ENCODE peak calls at places on chromosomes 12 and 14, in eight cellular contexts. One of them, this sample, is unnamed.

GRCh38 chr12:9617124-9617523 is 9.4 kb upstream of the KLRB1 start:
- DNase-seq in head of caudate nucleus: no peak
- DNase-seq in omental fat pad: no peak
- DNase-seq in activated naive CD4-positive, alpha-beta T cell: no peak
- DNase-seq in GM23338: no peak
- DNase-seq in activated T-helper 2 cell treated with anti-CD3 and anti-CD28 coated beads, Interferon-gamma antibody, Interleukin-2, Interleukin-4, amounts not matched to agents 10 μg/mL and 5 μg/mL and 100 μg/mL, durations not matched to agents 14 hours and 24 hours and 36 hours: no peak
- DNase-seq in CMK: no peak
- DNase-seq in NCI-H345: no peak
- DNase-seq in this sample: no peak

GRCh38 chr14:99381688-99382060 is 99.0 kb downstream of the SETD3 start:
- DNase-seq in activated T-helper 2 cell treated with anti-CD3 and anti-CD28 coated beads, Interferon-gamma antibody, Interleukin-2, Interleukin-4, amounts not matched to agents 10 μg/mL and 5 μg/mL and 100 μg/mL, durations not matched to agents 14 hours and 24 hours and 36 hours: no peak
- DNase-seq in GM23338: no peak
- DNase-seq in head of caudate nucleus: no peak
- DNase-seq in CMK: no peak
- DNase-seq in NCI-H345: no peak
- DNase-seq in activated naive CD4-positive, alpha-beta T cell: no peak
- DNase-seq in omental fat pad: no peak
- DNase-seq in this sample: no peak

GRCh38 chr12:96454396-96454795 is 35.0 kb upstream of the CFAP54 start:
- DNase-seq in omental fat pad: no peak
- DNase-seq in activated T-helper 2 cell treated with anti-CD3 and anti-CD28 coated beads, Interferon-gamma antibody, Interleukin-2, Interleukin-4, amounts not matched to agents 10 μg/mL and 5 μg/mL and 100 μg/mL, durations not matched to agents 14 hours and 24 hours and 36 hours: no peak
- DNase-seq in CMK: no peak
- DNase-seq in GM23338: no peak
- DNase-seq in head of caudate nucleus: no peak
- DNase-seq in activated naive CD4-positive, alpha-beta T cell: no peak
- DNase-seq in NCI-H345: no peak
- DNase-seq in this sample: no peak

GRCh38 chr14:105845725-105846309 is 319.4 kb downstream of the TMEM121 start:
- DNase-seq in GM23338: no peak
- DNase-seq in activated naive CD4-positive, alpha-beta T cell: no peak
- DNase-seq in CMK: no peak
- DNase-seq in activated T-helper 2 cell treated with anti-CD3 and anti-CD28 coated beads, Interferon-gamma antibody, Interleukin-2, Interleukin-4, amounts not matched to agents 10 μg/mL and 5 μg/mL and 100 μg/mL, durations not matched to agents 14 hours and 24 hours and 36 hours: no peak
- DNase-seq in omental fat pad: no peak
- DNase-seq in NCI-H345: no peak
- DNase-seq in head of caudate nucleus: peak; percentile 9
- DNase-seq in this sample: no peak

GRCh38 chr14:89198544-89199329 is 218.3 kb downstream of the FOXN3 start:
- DNase-seq in GM23338: no peak
- DNase-seq in head of caudate nucleus: no peak
- DNase-seq in activated T-helper 2 cell treated with anti-CD3 and anti-CD28 coated beads, Interferon-gamma antibody, Interleukin-2, Interleukin-4, amounts not matched to agents 10 μg/mL and 5 μg/mL and 100 μg/mL, durations not matched to agents 14 hours and 24 hours and 36 hours: no peak
- DNase-seq in activated naive CD4-positive, alpha-beta T cell: no peak
- DNase-seq in CMK: no peak
- DNase-seq in NCI-H345: no peak
- DNase-seq in omental fat pad: no peak
- DNase-seq in this sample: peak; percentile 32

GRCh38 chr12:27236498-27236897 is 7.6 kb upstream of the STK38L start:
- DNase-seq in activated naive CD4-positive, alpha-beta T cell: no peak
- DNase-seq in CMK: no peak
- DNase-seq in activated T-helper 2 cell treated with anti-CD3 and anti-CD28 coated beads, Interferon-gamma antibody, Interleukin-2, Interleukin-4, amounts not matched to agents 10 μg/mL and 5 μg/mL and 100 μg/mL, durations not matched to agents 14 hours and 24 hours and 36 hours: no peak
- DNase-seq in omental fat pad: no peak
- DNase-seq in NCI-H345: no peak
- DNase-seq in GM23338: no peak
- DNase-seq in head of caudate nucleus: no peak
- DNase-seq in this sample: no peak

GRCh38 chr12:13176257-13176656 is 20.3 kb upstream of the EMP1 start:
- DNase-seq in omental fat pad: no peak
- DNase-seq in activated T-helper 2 cell treated with anti-CD3 and anti-CD28 coated beads, Interferon-gamma antibody, Interleukin-2, Interleukin-4, amounts not matched to agents 10 μg/mL and 5 μg/mL and 100 μg/mL, durations not matched to agents 14 hours and 24 hours and 36 hours: no peak
- DNase-seq in GM23338: no peak
- DNase-seq in activated naive CD4-positive, alpha-beta T cell: no peak
- DNase-seq in head of caudate nucleus: no peak
- DNase-seq in CMK: no peak
- DNase-seq in NCI-H345: no peak
- DNase-seq in this sample: no peak

GRCh38 chr12:45324391-45324790 is 108.5 kb downstream of the ANO6 start:
- DNase-seq in omental fat pad: no peak
- DNase-seq in NCI-H345: no peak
- DNase-seq in GM23338: no peak
- DNase-seq in activated T-helper 2 cell treated with anti-CD3 and anti-CD28 coated beads, Interferon-gamma antibody, Interleukin-2, Interleukin-4, amounts not matched to agents 10 μg/mL and 5 μg/mL and 100 μg/mL, durations not matched to agents 14 hours and 24 hours and 36 hours: no peak
- DNase-seq in head of caudate nucleus: no peak
- DNase-seq in activated naive CD4-positive, alpha-beta T cell: no peak
- DNase-seq in CMK: no peak
- DNase-seq in this sample: no peak

GRCh38 chr12:113887906-113888305 is 78.2 kb downstream of the RBM19 start:
- DNase-seq in head of caudate nucleus: no peak
- DNase-seq in CMK: no peak
- DNase-seq in activated naive CD4-positive, alpha-beta T cell: no peak
- DNase-seq in NCI-H345: no peak
- DNase-seq in omental fat pad: no peak
- DNase-seq in activated T-helper 2 cell treated with anti-CD3 and anti-CD28 coated beads, Interferon-gamma antibody, Interleukin-2, Interleukin-4, amounts not matched to agents 10 μg/mL and 5 μg/mL and 100 μg/mL, durations not matched to agents 14 hours and 24 hours and 36 hours: no peak
- DNase-seq in GM23338: no peak
- DNase-seq in this sample: no peak

GRCh38 chr12:11695321-11695720 is 45.8 kb downstream of the ETV6 start:
- DNase-seq in CMK: no peak
- DNase-seq in NCI-H345: no peak
- DNase-seq in activated naive CD4-positive, alpha-beta T cell: no peak
- DNase-seq in head of caudate nucleus: no peak
- DNase-seq in activated T-helper 2 cell treated with anti-CD3 and anti-CD28 coated beads, Interferon-gamma antibody, Interleukin-2, Interleukin-4, amounts not matched to agents 10 μg/mL and 5 μg/mL and 100 μg/mL, durations not matched to agents 14 hours and 24 hours and 36 hours: no peak
- DNase-seq in omental fat pad: no peak
- DNase-seq in GM23338: no peak
- DNase-seq in this sample: no peak

GRCh38 chr14:95482967-95483842 is 33.2 kb downstream of the SYNE3 start:
- DNase-seq in NCI-H345: no peak
- DNase-seq in CMK: no peak
- DNase-seq in activated T-helper 2 cell treated with anti-CD3 and anti-CD28 coated beads, Interferon-gamma antibody, Interleukin-2, Interleukin-4, amounts not matched to agents 10 μg/mL and 5 μg/mL and 100 μg/mL, durations not matched to agents 14 hours and 24 hours and 36 hours: no peak
- DNase-seq in head of caudate nucleus: no peak
- DNase-seq in omental fat pad: peak; percentile 67
- DNase-seq in GM23338: no peak
- DNase-seq in activated naive CD4-positive, alpha-beta T cell: no peak
- DNase-seq in this sample: peak; percentile 87

GRCh38 chr12:110661337-110661972 is 27.5 kb downstream of the HVCN1 start:
- DNase-seq in NCI-H345: no peak
- DNase-seq in activated naive CD4-positive, alpha-beta T cell: no peak
- DNase-seq in omental fat pad: no peak
- DNase-seq in GM23338: no peak
- DNase-seq in activated T-helper 2 cell treated with anti-CD3 and anti-CD28 coated beads, Interferon-gamma antibody, Interleukin-2, Interleukin-4, amounts not matched to agents 10 μg/mL and 5 μg/mL and 100 μg/mL, durations not matched to agents 14 hours and 24 hours and 36 hours: peak; percentile 31
- DNase-seq in CMK: no peak
- DNase-seq in head of caudate nucleus: no peak
- DNase-seq in this sample: peak; percentile 28

GRCh38 chr12:117486840-117487659 is 125.6 kb upstream of the NOS1 start:
- DNase-seq in head of caudate nucleus: no peak
- DNase-seq in NCI-H345: no peak
- DNase-seq in activated T-helper 2 cell treated with anti-CD3 and anti-CD28 coated beads, Interferon-gamma antibody, Interleukin-2, Interleukin-4, amounts not matched to agents 10 μg/mL and 5 μg/mL and 100 μg/mL, durations not matched to agents 14 hours and 24 hours and 36 hours: no peak
- DNase-seq in omental fat pad: no peak
- DNase-seq in CMK: no peak
- DNase-seq in GM23338: no peak
- DNase-seq in activated naive CD4-positive, alpha-beta T cell: no peak
- DNase-seq in this sample: peak; percentile 83

GRCh38 chr14:22502551-22502950 is 86.5 kb downstream of the DAD1 start:
- DNase-seq in GM23338: no peak
- DNase-seq in CMK: no peak
- DNase-seq in head of caudate nucleus: no peak
- DNase-seq in activated naive CD4-positive, alpha-beta T cell: no peak
- DNase-seq in activated T-helper 2 cell treated with anti-CD3 and anti-CD28 coated beads, Interferon-gamma antibody, Interleukin-2, Interleukin-4, amounts not matched to agents 10 μg/mL and 5 μg/mL and 100 μg/mL, durations not matched to agents 14 hours and 24 hours and 36 hours: no peak
- DNase-seq in omental fat pad: no peak
- DNase-seq in NCI-H345: no peak
- DNase-seq in this sample: no peak

GRCh38 chr12:32312049-32312670 is 87.2 kb upstream of the FGD4 start:
- DNase-seq in activated naive CD4-positive, alpha-beta T cell: no peak
- DNase-seq in activated T-helper 2 cell treated with anti-CD3 and anti-CD28 coated beads, Interferon-gamma antibody, Interleukin-2, Interleukin-4, amounts not matched to agents 10 μg/mL and 5 μg/mL and 100 μg/mL, durations not matched to agents 14 hours and 24 hours and 36 hours: no peak
- DNase-seq in NCI-H345: peak; percentile 69
- DNase-seq in head of caudate nucleus: no peak
- DNase-seq in omental fat pad: no peak
- DNase-seq in CMK: peak; percentile 4
- DNase-seq in GM23338: peak; percentile 80
- DNase-seq in this sample: no peak

GRCh38 chr12:90027889-90028570 is 319.4 kb upstream of the ATP2B1 start:
- DNase-seq in GM23338: no peak
- DNase-seq in head of caudate nucleus: no peak
- DNase-seq in activated T-helper 2 cell treated with anti-CD3 and anti-CD28 coated beads, Interferon-gamma antibody, Interleukin-2, Interleukin-4, amounts not matched to agents 10 μg/mL and 5 μg/mL and 100 μg/mL, durations not matched to agents 14 hours and 24 hours and 36 hours: no peak
- DNase-seq in activated naive CD4-positive, alpha-beta T cell: no peak
- DNase-seq in CMK: no peak
- DNase-seq in NCI-H345: no peak
- DNase-seq in omental fat pad: no peak
- DNase-seq in this sample: no peak

GRCh38 chr12:103590271-103590670 is 3.2 kb downstream of the STAB2 start:
- DNase-seq in head of caudate nucleus: no peak
- DNase-seq in CMK: no peak
- DNase-seq in GM23338: no peak
- DNase-seq in NCI-H345: no peak
- DNase-seq in activated naive CD4-positive, alpha-beta T cell: no peak
- DNase-seq in omental fat pad: no peak
- DNase-seq in activated T-helper 2 cell treated with anti-CD3 and anti-CD28 coated beads, Interferon-gamma antibody, Interleukin-2, Interleukin-4, amounts not matched to agents 10 μg/mL and 5 μg/mL and 100 μg/mL, durations not matched to agents 14 hours and 24 hours and 36 hours: no peak
- DNase-seq in this sample: no peak

GRCh38 chr14:70759398-70759797 is 49.9 kb downstream of the MAP3K9 start:
- DNase-seq in activated naive CD4-positive, alpha-beta T cell: no peak
- DNase-seq in GM23338: no peak
- DNase-seq in activated T-helper 2 cell treated with anti-CD3 and anti-CD28 coated beads, Interferon-gamma antibody, Interleukin-2, Interleukin-4, amounts not matched to agents 10 μg/mL and 5 μg/mL and 100 μg/mL, durations not matched to agents 14 hours and 24 hours and 36 hours: no peak
- DNase-seq in omental fat pad: no peak
- DNase-seq in CMK: no peak
- DNase-seq in head of caudate nucleus: no peak
- DNase-seq in NCI-H345: no peak
- DNase-seq in this sample: no peak

GRCh38 chr12:65327207-65328076 is 49.0 kb downstream of the MSRB3 start:
- DNase-seq in head of caudate nucleus: no peak
- DNase-seq in GM23338: no peak
- DNase-seq in CMK: no peak
- DNase-seq in NCI-H345: no peak
- DNase-seq in activated naive CD4-positive, alpha-beta T cell: no peak
- DNase-seq in activated T-helper 2 cell treated with anti-CD3 and anti-CD28 coated beads, Interferon-gamma antibody, Interleukin-2, Interleukin-4, amounts not matched to agents 10 μg/mL and 5 μg/mL and 100 μg/mL, durations not matched to agents 14 hours and 24 hours and 36 hours: no peak
- DNase-seq in omental fat pad: no peak
- DNase-seq in this sample: no peak

GRCh38 chr12:52836042-52836466 is 1.9 kb upstream of the KRT79 start:
- DNase-seq in GM23338: no peak
- DNase-seq in omental fat pad: no peak
- DNase-seq in CMK: no peak
- DNase-seq in head of caudate nucleus: no peak
- DNase-seq in NCI-H345: no peak
- DNase-seq in activated naive CD4-positive, alpha-beta T cell: peak; percentile 47
- DNase-seq in activated T-helper 2 cell treated with anti-CD3 and anti-CD28 coated beads, Interferon-gamma antibody, Interleukin-2, Interleukin-4, amounts not matched to agents 10 μg/mL and 5 μg/mL and 100 μg/mL, durations not matched to agents 14 hours and 24 hours and 36 hours: no peak
- DNase-seq in this sample: no peak

GRCh38 chr12:126772171-126772864 is 1494.7 kb upstream of the TMEM132C start:
- DNase-seq in omental fat pad: no peak
- DNase-seq in CMK: no peak
- DNase-seq in GM23338: no peak
- DNase-seq in activated T-helper 2 cell treated with anti-CD3 and anti-CD28 coated beads, Interferon-gamma antibody, Interleukin-2, Interleukin-4, amounts not matched to agents 10 μg/mL and 5 μg/mL and 100 μg/mL, durations not matched to agents 14 hours and 24 hours and 36 hours: peak; percentile 16
- DNase-seq in NCI-H345: no peak
- DNase-seq in head of caudate nucleus: no peak
- DNase-seq in activated naive CD4-positive, alpha-beta T cell: no peak
- DNase-seq in this sample: no peak

GRCh38 chr12:58519839-58520238 is 400.5 kb downstream of the LRIG3 start:
- DNase-seq in CMK: no peak
- DNase-seq in omental fat pad: no peak
- DNase-seq in NCI-H345: no peak
- DNase-seq in head of caudate nucleus: no peak
- DNase-seq in activated naive CD4-positive, alpha-beta T cell: no peak
- DNase-seq in activated T-helper 2 cell treated with anti-CD3 and anti-CD28 coated beads, Interferon-gamma antibody, Interleukin-2, Interleukin-4, amounts not matched to agents 10 μg/mL and 5 μg/mL and 100 μg/mL, durations not matched to agents 14 hours and 24 hours and 36 hours: no peak
- DNase-seq in GM23338: no peak
- DNase-seq in this sample: no peak

GRCh38 chr14:98494582-98494981 is 777.4 kb downstream of the BCL11B start:
- DNase-seq in activated naive CD4-positive, alpha-beta T cell: no peak
- DNase-seq in NCI-H345: no peak
- DNase-seq in activated T-helper 2 cell treated with anti-CD3 and anti-CD28 coated beads, Interferon-gamma antibody, Interleukin-2, Interleukin-4, amounts not matched to agents 10 μg/mL and 5 μg/mL and 100 μg/mL, durations not matched to agents 14 hours and 24 hours and 36 hours: no peak
- DNase-seq in CMK: no peak
- DNase-seq in omental fat pad: no peak
- DNase-seq in GM23338: no peak
- DNase-seq in head of caudate nucleus: no peak
- DNase-seq in this sample: no peak

GRCh38 chr14:60926002-60926401 is 54.9 kb downstream of the TRMT5 start:
- DNase-seq in GM23338: no peak
- DNase-seq in NCI-H345: no peak
- DNase-seq in head of caudate nucleus: no peak
- DNase-seq in omental fat pad: no peak
- DNase-seq in activated naive CD4-positive, alpha-beta T cell: no peak
- DNase-seq in activated T-helper 2 cell treated with anti-CD3 and anti-CD28 coated beads, Interferon-gamma antibody, Interleukin-2, Interleukin-4, amounts not matched to agents 10 μg/mL and 5 μg/mL and 100 μg/mL, durations not matched to agents 14 hours and 24 hours and 36 hours: no peak
- DNase-seq in CMK: no peak
- DNase-seq in this sample: no peak

GRCh38 chr12:131912526-131913274 is 16.4 kb upstream of the PUS1 start:
- DNase-seq in GM23338: no peak
- DNase-seq in CMK: no peak
- DNase-seq in NCI-H345: no peak
- DNase-seq in activated T-helper 2 cell treated with anti-CD3 and anti-CD28 coated beads, Interferon-gamma antibody, Interleukin-2, Interleukin-4, amounts not matched to agents 10 μg/mL and 5 μg/mL and 100 μg/mL, durations not matched to agents 14 hours and 24 hours and 36 hours: no peak
- DNase-seq in omental fat pad: peak; percentile 60
- DNase-seq in activated naive CD4-positive, alpha-beta T cell: no peak
- DNase-seq in head of caudate nucleus: no peak
- DNase-seq in this sample: peak; percentile 88

GRCh38 chr14:73751157-73751691 is 37.0 kb upstream of the PNMA1 start:
- DNase-seq in NCI-H345: no peak
- DNase-seq in CMK: no peak
- DNase-seq in head of caudate nucleus: no peak
- DNase-seq in GM23338: no peak
- DNase-seq in omental fat pad: no peak
- DNase-seq in activated T-helper 2 cell treated with anti-CD3 and anti-CD28 coated beads, Interferon-gamma antibody, Interleukin-2, Interleukin-4, amounts not matched to agents 10 μg/mL and 5 μg/mL and 100 μg/mL, durations not matched to agents 14 hours and 24 hours and 36 hours: no peak
- DNase-seq in activated naive CD4-positive, alpha-beta T cell: no peak
- DNase-seq in this sample: no peak

GRCh38 chr14:59305231-59305630 is 116.8 kb downstream of the DAAM1 start:
- DNase-seq in activated naive CD4-positive, alpha-beta T cell: no peak
- DNase-seq in CMK: no peak
- DNase-seq in head of caudate nucleus: no peak
- DNase-seq in GM23338: no peak
- DNase-seq in NCI-H345: no peak
- DNase-seq in activated T-helper 2 cell treated with anti-CD3 and anti-CD28 coated beads, Interferon-gamma antibody, Interleukin-2, Interleukin-4, amounts not matched to agents 10 μg/mL and 5 μg/mL and 100 μg/mL, durations not matched to agents 14 hours and 24 hours and 36 hours: no peak
- DNase-seq in omental fat pad: no peak
- DNase-seq in this sample: no peak

GRCh38 chr12:124675881-124676688 is 108.7 kb upstream of the NCOR2 start:
- DNase-seq in GM23338: no peak
- DNase-seq in omental fat pad: no peak
- DNase-seq in head of caudate nucleus: no peak
- DNase-seq in CMK: no peak
- DNase-seq in activated T-helper 2 cell treated with anti-CD3 and anti-CD28 coated beads, Interferon-gamma antibody, Interleukin-2, Interleukin-4, amounts not matched to agents 10 μg/mL and 5 μg/mL and 100 μg/mL, durations not matched to agents 14 hours and 24 hours and 36 hours: no peak
- DNase-seq in activated naive CD4-positive, alpha-beta T cell: no peak
- DNase-seq in NCI-H345: no peak
- DNase-seq in this sample: peak; percentile 44

GRCh38 chr14:52025310-52025709 is 36.0 kb downstream of the RTRAF start:
- DNase-seq in activated T-helper 2 cell treated with anti-CD3 and anti-CD28 coated beads, Interferon-gamma antibody, Interleukin-2, Interleukin-4, amounts not matched to agents 10 μg/mL and 5 μg/mL and 100 μg/mL, durations not matched to agents 14 hours and 24 hours and 36 hours: no peak
- DNase-seq in NCI-H345: no peak
- DNase-seq in CMK: no peak
- DNase-seq in GM23338: no peak
- DNase-seq in head of caudate nucleus: no peak
- DNase-seq in omental fat pad: no peak
- DNase-seq in activated naive CD4-positive, alpha-beta T cell: no peak
- DNase-seq in this sample: no peak

GRCh38 chr12:110100315-110100970 is 23.7 kb upstream of the IFT81 start:
- DNase-seq in omental fat pad: peak; percentile 52
- DNase-seq in activated naive CD4-positive, alpha-beta T cell: peak; percentile 40
- DNase-seq in NCI-H345: peak; percentile 71
- DNase-seq in head of caudate nucleus: peak; percentile 84
- DNase-seq in activated T-helper 2 cell treated with anti-CD3 and anti-CD28 coated beads, Interferon-gamma antibody, Interleukin-2, Interleukin-4, amounts not matched to agents 10 μg/mL and 5 μg/mL and 100 μg/mL, durations not matched to agents 14 hours and 24 hours and 36 hours: peak; percentile 46
- DNase-seq in GM23338: peak; percentile 88
- DNase-seq in CMK: no peak
- DNase-seq in this sample: peak; percentile 52

GRCh38 chr14:60931206-60931605 is 49.7 kb downstream of the TRMT5 start:
- DNase-seq in omental fat pad: no peak
- DNase-seq in GM23338: no peak
- DNase-seq in activated naive CD4-positive, alpha-beta T cell: no peak
- DNase-seq in activated T-helper 2 cell treated with anti-CD3 and anti-CD28 coated beads, Interferon-gamma antibody, Interleukin-2, Interleukin-4, amounts not matched to agents 10 μg/mL and 5 μg/mL and 100 μg/mL, durations not matched to agents 14 hours and 24 hours and 36 hours: no peak
- DNase-seq in head of caudate nucleus: no peak
- DNase-seq in CMK: no peak
- DNase-seq in NCI-H345: peak; percentile 5
- DNase-seq in this sample: peak; percentile 68

GRCh38 chr14:76408877-76409276 is 32.9 kb downstream of the ESRRB start:
- DNase-seq in activated T-helper 2 cell treated with anti-CD3 and anti-CD28 coated beads, Interferon-gamma antibody, Interleukin-2, Interleukin-4, amounts not matched to agents 10 μg/mL and 5 μg/mL and 100 μg/mL, durations not matched to agents 14 hours and 24 hours and 36 hours: no peak
- DNase-seq in activated naive CD4-positive, alpha-beta T cell: no peak
- DNase-seq in CMK: no peak
- DNase-seq in NCI-H345: no peak
- DNase-seq in head of caudate nucleus: no peak
- DNase-seq in GM23338: no peak
- DNase-seq in omental fat pad: no peak
- DNase-seq in this sample: no peak

GRCh38 chr12:89461190-89461589 is 63.4 kb downstream of the GALNT4 start:
- DNase-seq in GM23338: no peak
- DNase-seq in activated T-helper 2 cell treated with anti-CD3 and anti-CD28 coated beads, Interferon-gamma antibody, Interleukin-2, Interleukin-4, amounts not matched to agents 10 μg/mL and 5 μg/mL and 100 μg/mL, durations not matched to agents 14 hours and 24 hours and 36 hours: no peak
- DNase-seq in omental fat pad: no peak
- DNase-seq in CMK: no peak
- DNase-seq in activated naive CD4-positive, alpha-beta T cell: no peak
- DNase-seq in NCI-H345: no peak
- DNase-seq in head of caudate nucleus: no peak
- DNase-seq in this sample: no peak